ENCODE peak calls at places on chromosomes 6 and 20, in five cellular contexts. Z, M, P, V and J are unnamed samples.

GRCh38 chr6:138226701-138227315 is 8.5 kb upstream of the PBOV1 start:
- DNase-seq in V (no peak), M (no peak), Z (no peak), P (no peak), J (no peak)

GRCh38 chr6:144087789-144088426 is 7.5 kb downstream of the SF3B5 start:
- DNase-seq in P (peak), Z (no peak), M (no peak), V (no peak), J (no peak)

GRCh38 chr6:14026831-14027539 is 90.6 kb upstream of the CD83 start:
- DNase-seq in M (no peak), P (no peak), V (no peak), Z (no peak), J (no peak)

GRCh38 chr6:158694913-158695312 is 45.1 kb downstream of the SYTL3 start:
- DNase-seq in M (no peak), V (no peak), Z (no peak), P (no peak), J (no peak)

GRCh38 chr6:27577922-27578321 is 105.0 kb upstream of the ZNF184 start:
- DNase-seq in P (no peak), M (no peak), V (no peak), Z (no peak), J (no peak)

GRCh38 chr6:43389713-43390265 is 20.3 kb upstream of the ZNF318 start:
- DNase-seq in M (no peak), Z (no peak), V (no peak), P (no peak), J (no peak)

GRCh38 chr6:46325561-46326525 is 155.1 kb upstream of the ENPP5 start:
- DNase-seq in M (no peak), P (no peak), Z (no peak), V (no peak), J (no peak)

GRCh38 chr6:34468378-34468892 is 2.6 kb downstream of the PACSIN1 start:
- DNase-seq in Z (no peak), P (no peak), M (no peak), V (no peak), J (no peak)

GRCh38 chr6:169229611-169230321 is 23.9 kb downstream of the THBS2 start:
- DNase-seq in M (no peak), Z (no peak), V (no peak), P (no peak), J (no peak)

GRCh38 chr6:52543262-52543661 is 33.6 kb downstream of the TRAM2 start:
- DNase-seq in Z (no peak), V (no peak), P (no peak), M (no peak), J (no peak)

GRCh38 chr6:34247481-34248197 is 1.2 kb downstream of the SMIM29 start:
- DNase-seq in Z (no peak), M (no peak), P (peak), V (no peak), J (peak)

GRCh38 chr20:49768204-49769124 is 44.2 kb upstream of the SLC9A8 start:
- DNase-seq in M (peak), P (no peak), V (peak), Z (peak), J (peak)

GRCh38 chr6:41967312-41968287 is 26.0 kb upstream of the CCND3 start:
- DNase-seq in Z (no peak), M (no peak), V (no peak), P (no peak), J (no peak)

GRCh38 chr20:38528167-38528566 is 52.8 kb upstream of the ADIG start:
- DNase-seq in P (no peak), V (no peak), Z (no peak), M (no peak), J (no peak)

GRCh38 chr6:38646166-38646565 is 6.4 kb upstream of the BTBD9 start:
- DNase-seq in V (no peak), Z (no peak), P (no peak), M (no peak), J (no peak)

GRCh38 chr6:49553353-49553752 is 2.9 kb downstream of the C6orf141 start:
- DNase-seq in P (no peak), Z (no peak), V (no peak), M (no peak), J (no peak)

GRCh38 chr6:147728903-147729302 is 220.4 kb downstream of the SAMD5 start:
- DNase-seq in P (no peak), Z (no peak), V (no peak), M (no peak), J (no peak)

GRCh38 chr6:148217921-148218320 is 124.7 kb upstream of the SASH1 start:
- DNase-seq in P (no peak), Z (no peak), V (no peak), M (no peak), J (no peak)

GRCh38 chr6:111243095-111243494 is 155.8 kb downstream of the SLC16A10 start:
- DNase-seq in V (no peak), M (no peak), P (no peak), Z (no peak), J (no peak)

GRCh38 chr20:31559704-31560093 is 45.4 kb upstream of the ID1 start:
- DNase-seq in M (no peak), Z (no peak), P (no peak), V (no peak), J (no peak)

GRCh38 chr6:141561154-141561553 is 571.6 kb upstream of the GJE1 start:
- DNase-seq in M (no peak), P (no peak), Z (no peak), V (no peak), J (no peak)

GRCh38 chr20:49687595-49688567 is 25.8 kb downstream of the B4GALT5 start:
- DNase-seq in Z (no peak), V (no peak), P (peak), M (no peak), J (no peak)

GRCh38 chr6:20879526-20879925 is 345.3 kb downstream of the CDKAL1 start:
- DNase-seq in P (no peak), M (no peak), Z (no peak), V (no peak), J (no peak)

GRCh38 chr6:138814179-138814834 is 18.4 kb downstream of the ECT2L start:
- DNase-seq in Z (no peak), P (no peak), M (no peak), V (no peak), J (no peak)

GRCh38 chr6:74671558-74672025 is 534.3 kb downstream of the COL12A1 start:
- DNase-seq in V (no peak), M (no peak), Z (no peak), P (no peak), J (no peak)

GRCh38 chr6:117540670-117541069 is 58.2 kb downstream of the DCBLD1 start:
- DNase-seq in V (no peak), Z (no peak), M (no peak), P (no peak), J (no peak)

GRCh38 chr6:42402184-42402583 is 49.5 kb downstream of the TRERF1 start:
- DNase-seq in M (no peak), P (no peak), Z (no peak), V (no peak), J (peak)

GRCh38 chr6:108622601-108623335 is 62.1 kb downstream of the FOXO3 start:
- DNase-seq in V (no peak), M (no peak), Z (no peak), P (peak), J (peak)

GRCh38 chr6:1044040-1044836 is 267.7 kb upstream of the FOXQ1 start:
- DNase-seq in V (peak), P (no peak), M (no peak), Z (no peak), J (no peak)
- TF ChIP-seq POLR2A in V (no peak), P (no peak), M (no peak), Z (no peak), J (no peak)

GRCh38 chr20:62182469-62183425 is at the start of gene MTG2:
- DNase-seq in M (peak), Z (peak), V (peak), P (peak), J (peak)
- TF ChIP-seq POLR2A in M (no peak), Z (peak), V (no peak), P (peak), J (peak)

GRCh38 chr6:157259443-157259842 is 63.9 kb downstream of the TMEM242 start:
- DNase-seq in V (no peak), M (no peak), Z (no peak), P (no peak), J (no peak)

GRCh38 chr6:157263146-157263545 is 60.2 kb downstream of the TMEM242 start:
- DNase-seq in Z (no peak), M (no peak), P (no peak), V (no peak), J (no peak)

GRCh38 chr6:157260735-157261134 is 62.6 kb downstream of the TMEM242 start:
- DNase-seq in V (no peak), M (no peak), P (no peak), Z (no peak), J (no peak)

GRCh38 chr6:157263881-157264397 is 59.4 kb downstream of the TMEM242 start:
- DNase-seq in Z (no peak), M (no peak), V (no peak), P (no peak), J (no peak)

GRCh38 chr6:157261606-157262005 is 61.7 kb downstream of the TMEM242 start:
- DNase-seq in M (no peak), V (no peak), P (no peak), Z (no peak), J (no peak)
- TF ChIP-seq POLR2A in M (no peak), V (no peak), P (no peak), Z (no peak), J (no peak)

DNA sequence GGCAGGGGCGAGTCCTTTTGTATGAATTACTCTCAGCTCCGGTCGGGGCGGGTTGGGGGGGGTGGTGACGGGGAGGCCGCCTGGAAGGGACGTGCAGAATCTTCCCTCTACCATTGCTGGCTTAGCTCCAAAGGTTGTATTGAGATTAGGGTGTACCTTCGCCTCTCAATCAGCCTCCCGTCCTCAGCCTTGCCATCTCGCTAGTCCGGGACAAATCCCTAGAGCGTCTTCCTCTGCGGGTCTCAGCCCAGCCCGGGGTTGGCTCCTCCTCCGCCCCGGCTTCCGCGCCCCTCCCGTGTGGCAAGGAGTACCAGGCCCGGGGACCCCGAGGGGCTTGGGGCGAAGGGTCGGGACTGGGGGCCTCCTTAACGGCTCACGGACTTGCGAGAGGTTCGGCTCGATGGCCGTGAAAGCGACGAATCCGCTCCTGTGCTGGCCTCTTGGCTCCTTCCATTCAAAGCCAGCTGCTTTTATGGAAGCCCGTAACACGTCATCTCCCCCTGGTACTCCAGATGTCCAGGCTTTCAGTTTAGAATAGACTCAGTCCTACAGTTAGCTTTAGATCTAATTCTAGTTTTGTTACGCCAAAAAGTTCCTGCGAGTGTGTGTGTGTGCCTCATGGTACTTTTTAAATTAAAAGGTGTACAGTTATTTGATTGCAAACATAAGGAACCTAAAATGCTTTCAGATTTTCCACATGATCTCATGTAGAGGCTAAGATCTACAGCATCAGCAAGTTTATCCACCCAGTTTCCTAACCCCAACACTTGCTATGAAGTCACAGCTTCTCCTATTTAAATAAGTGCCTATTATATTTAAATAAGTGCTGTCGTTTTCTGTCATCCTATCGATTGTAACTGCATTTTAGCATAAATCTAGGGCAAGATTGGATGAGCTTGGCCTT is 771 bp upstream of the EEF1A1 start:
- DNase-seq in V (no peak), P (peak), Z (no peak), M (peak), J (no peak)
- TF ChIP-seq POLR2A in V (no peak), P (no peak), Z (no peak), M (no peak), J (peak)

GRCh38 chr6:36324191-36324590 is 12.5 kb downstream of the BNIP5 start:
- DNase-seq in P (no peak), M (no peak), Z (no peak), V (no peak), J (no peak)
- TF ChIP-seq POLR2A in P (no peak), M (no peak), Z (no peak), V (no peak), J (no peak)

GRCh38 chr6:105458552-105458951 is 55.7 kb upstream of the PREP start:
- DNase-seq in Z (no peak), V (no peak), M (no peak), P (no peak), J (no peak)
- TF ChIP-seq POLR2A in Z (no peak), V (no peak), M (no peak), P (no peak), J (no peak)